ENCODE peak calls at places on chromosomes 7 and 10, in six cellular contexts. X is activated naive CD4-positive, alpha-beta T cell treated with anti-CD3 and anti-CD28 coated beads, Interleukin-2, amount 10 ng/mL, durations not matched to agents 7 days and 5 days; A is LoVo; S is psoas muscle; Z is A549; P is hippocampal formation. R is an unnamed sample.

GRCh38 chr10:112624546-112625048 is 177.6 kb downstream of the VTI1A start:
- DNase-seq in Z (no peak), P (no peak), X (no peak), A (no peak), S (no peak), R (no peak)

GRCh38 chr7:155625557-155625956 is 18.9 kb upstream of the RBM33 start:
- DNase-seq in X (no peak), Z (no peak), P (no peak), A (no peak), S (no peak), R (no peak)

GRCh38 chr7:19491821-19492452 is 216.9 kb downstream of the POLR1F start:
- DNase-seq in X (no peak), Z (peak), A (peak), S (no peak), P (peak), R (no peak)

GRCh38 chr10:133393401-133394063 is 425 bp upstream of the MTG1 start:
- DNase-seq in A (no peak), P (no peak), Z (no peak), X (no peak), S (no peak), R (no peak)

GRCh38 chr10:59176241-59177030 is at the start of gene PHYHIPL:
- DNase-seq in P (peak), X (no peak), Z (peak), A (no peak), S (peak), R (no peak)

GRCh38 chr10:13074562-13075451 is 25.2 kb upstream of the OPTN start:
- DNase-seq in S (peak), A (peak), Z (peak), P (peak), X (peak), R (peak)

GRCh38 chr7:85516675-85517074 is 329.8 kb upstream of the SEMA3D start:
- DNase-seq in P (no peak), S (no peak), X (no peak), A (no peak), Z (no peak), R (no peak)

GRCh38 chr10:86967481-86967941 is 771 bp upstream of the ADIRF start:
- DNase-seq in Z (no peak), P (no peak), S (no peak), A (no peak), X (no peak), R (no peak)

GRCh38 chr7:7830122-7830878 is 111.9 kb upstream of the RPA3 start:
- DNase-seq in Z (no peak), S (no peak), A (no peak), X (no peak), P (no peak), R (no peak)